ENCODE peak calls at places on chromosomes 2 and 18, in six cellular contexts. F is upper lobe of left lung, E is A549, R is HepG2, B is GM12878, T is K562. A is an unnamed sample.

GRCh38 chr2:113080134-113080533 is 12.4 kb downstream of the IL1F10 start:
- ATAC-seq in F (peak), E (peak), R (peak), B (peak), T (peak), A (no peak)

GRCh38 chr2:152961376-152961775 is 243.0 kb downstream of the ARL6IP6 start:
- ATAC-seq in F (no peak), E (no peak), R (no peak), B (no peak), T (no peak), A (no peak)

GRCh38 chr18:68854786-68855391 is 57.0 kb downstream of the CCDC102B start:
- ATAC-seq in F (no peak), E (no peak), R (no peak), B (no peak), T (no peak), A (no peak)

GRCh38 chr2:43790118-43790517 is 16.3 kb downstream of the DYNC2LI1 start:
- ATAC-seq in F (no peak), E (no peak), R (no peak), B (no peak), T (no peak), A (peak)

GRCh38 chr2:88481937-88482336 is 29.4 kb upstream of the FOXI3 start:
- ATAC-seq in F (no peak), E (peak), R (no peak), B (no peak), T (peak), A (no peak)

GRCh38 chr2:103427567-103427966 is 665.7 kb downstream of the TMEM182 start:
- ATAC-seq in F (no peak), E (no peak), R (no peak), B (no peak), T (no peak), A (no peak)

GRCh38 chr2:43424262-43425207 is 171.3 kb downstream of the THADA start:
- ATAC-seq in F (no peak), E (no peak), R (peak), B (peak), T (no peak), A (no peak)

GRCh38 chr2:70889716-70890037 is 46.0 kb upstream of the ATP6V1B1 start:
- ATAC-seq in F (no peak), E (no peak), R (no peak), B (no peak), T (no peak), A (no peak)

GRCh38 chr2:176188969-176189665 is 649 bp downstream of the HOXD1 start:
- ATAC-seq in F (peak), E (peak), R (no peak), B (no peak), T (no peak), A (peak)

GRCh38 chr2:202311823-202312388 is 46.3 kb downstream of the NOP58 start:
- ATAC-seq in F (no peak), E (peak), R (peak), B (no peak), T (no peak), A (no peak)

GRCh38 chr2:170282851-170283250 is 104.9 kb downstream of the MYO3B start:
- ATAC-seq in F (no peak), E (peak), R (no peak), B (no peak), T (peak), A (no peak)

GRCh38 chr18:47635416-47635815 is 295.0 kb downstream of the SMAD2 start:
- ATAC-seq in F (no peak), E (no peak), R (no peak), B (no peak), T (no peak), A (no peak)

GRCh38 chr18:7116001-7116831 is 1.4 kb downstream of the LAMA1 start:
- ATAC-seq in F (no peak), E (peak), R (peak), B (no peak), T (no peak), A (no peak)

GRCh38 chr2:152566728-152567069 is 150.6 kb downstream of the PRPF40A start:
- ATAC-seq in F (peak), E (no peak), R (no peak), B (peak), T (peak), A (no peak)

GRCh38 chr18:63848159-63848558 is 39.3 kb upstream of the SERPINB2 start:
- ATAC-seq in F (peak), E (peak), R (peak), B (peak), T (no peak), A (no peak)

GRCh38 chr2:191114403-191114886 is 36.3 kb downstream of the STAT4 start:
- ATAC-seq in F (peak), E (no peak), R (no peak), B (peak), T (no peak), A (peak)

GRCh38 chr2:120509213-120509815 is 163.4 kb downstream of the INHBB start:
- ATAC-seq in F (no peak), E (no peak), R (no peak), B (no peak), T (no peak), A (peak)

GRCh38 chr2:136927156-136927555 is 161.8 kb downstream of the THSD7B start:
- ATAC-seq in F (no peak), E (no peak), R (no peak), B (no peak), T (no peak), A (no peak)

GRCh38 chr2:157194097-157194688 is 63.3 kb upstream of the GALNT5 start:
- ATAC-seq in F (peak), E (no peak), R (peak), B (peak), T (peak), A (no peak)

GRCh38 chr2:136860443-136860958 is 95.2 kb downstream of the THSD7B start:
- ATAC-seq in F (no peak), E (no peak), R (no peak), B (no peak), T (no peak), A (no peak)

GRCh38 chr2:29966256-29966655 is 44.9 kb upstream of the ALK start:
- ATAC-seq in F (peak), E (peak), R (no peak), B (no peak), T (no peak), A (no peak)

GRCh38 chr2:195586062-195586713 is 70.8 kb upstream of the SLC39A10 start:
- ATAC-seq in F (no peak), E (no peak), R (no peak), B (no peak), T (no peak), A (no peak)

GRCh38 chr2:176129013-176129796 is at the start of gene HOXD8:
- ATAC-seq in F (peak), E (peak), R (no peak), B (no peak), T (no peak), A (peak)

GRCh38 chr2:44009136-44009744 is 13.5 kb upstream of the LRPPRC start:
- ATAC-seq in F (no peak), E (peak), R (peak), B (peak), T (no peak), A (no peak)

GRCh38 chr2:64839844-64840243 is 149.4 kb upstream of the SLC1A4 start:
- ATAC-seq in F (peak), E (no peak), R (peak), B (peak), T (peak), A (peak)

GRCh38 chr2:37506407-37507068 is 162.1 kb downstream of the QPCT start:
- ATAC-seq in F (no peak), E (no peak), R (no peak), B (peak), T (no peak), A (peak)
- TF ChIP-seq EP300 in F (no peak), E (no peak), R (no peak), B (no peak), T (no peak), A (no peak)

DNA sequence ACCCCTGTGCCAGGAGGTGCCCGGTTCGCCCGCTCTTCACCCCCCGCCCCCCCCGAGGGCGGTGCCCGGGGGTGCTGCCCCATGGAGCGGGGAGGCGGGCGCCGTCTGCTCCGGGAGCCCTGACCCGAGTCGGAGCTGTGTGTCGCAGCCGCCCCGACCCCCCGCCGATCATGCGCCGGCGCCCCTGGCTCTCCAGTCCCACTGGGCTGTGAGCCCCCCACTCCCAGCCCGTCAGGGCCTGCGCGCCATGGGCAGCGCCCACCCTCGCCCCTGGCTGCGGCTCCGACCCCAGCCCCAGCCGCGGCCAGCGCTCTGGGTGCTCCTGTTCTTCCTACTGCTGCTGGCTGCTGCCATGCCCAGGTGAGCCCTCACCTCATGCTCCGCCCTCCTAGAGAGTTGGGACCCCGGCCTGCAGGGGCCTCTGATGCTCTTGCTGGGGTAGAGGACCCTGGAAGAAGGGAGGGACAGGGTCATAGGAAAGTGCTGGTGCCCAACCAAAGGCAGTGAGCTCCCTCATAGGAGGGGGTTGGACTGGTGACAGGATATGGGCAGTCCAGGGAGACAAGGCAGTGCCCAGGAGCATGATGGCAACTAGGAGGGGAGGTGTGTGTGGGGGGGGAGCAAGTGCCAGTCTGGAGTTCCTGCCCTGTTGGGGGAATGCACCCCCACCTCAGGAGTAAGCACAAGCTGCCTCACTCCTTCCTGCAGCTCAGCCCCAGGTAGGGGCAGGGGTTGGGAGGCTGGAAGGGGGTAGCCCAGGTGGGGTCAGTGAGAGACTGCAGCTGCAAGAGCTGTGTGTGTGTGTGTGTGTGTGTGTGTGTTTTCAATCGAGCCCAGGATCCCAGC is at the start of gene WNT10A:
- ATAC-seq in F (no peak), E (no peak), R (no peak), B (peak), T (no peak), A (no peak)
- H3K4me3 ChIP-seq in F (peak), E (peak), R (peak), B (peak), T (no peak), A (no peak)

GRCh38 chr2:101508636-101509035 is 33.7 kb upstream of the RFX8 start:
- ATAC-seq in F (no peak), E (no peak), R (no peak), B (no peak), T (no peak), A (no peak)
- TF ChIP-seq EP300 in F (no peak), E (no peak), R (no peak), B (no peak), T (no peak), A (no peak)

GRCh38 chr18:22525313-22525712 is 107.6 kb upstream of the CTAGE1 start:
- ATAC-seq in F (no peak), E (no peak), R (no peak), B (no peak), T (no peak), A (no peak)
- H3K4me3 ChIP-seq in F (no peak), E (no peak), R (no peak), B (no peak), T (no peak), A (no peak)

GRCh38 chr2:226414313-226414712 is 385.3 kb downstream of the IRS1 start:
- ATAC-seq in F (peak), E (no peak), R (no peak), B (no peak), T (no peak), A (no peak)
- TF ChIP-seq EP300 in F (no peak), E (no peak), R (no peak), B (no peak), T (no peak), A (no peak)